ENCODE peak calls at places on chromosomes 6 and 20, in six cellular contexts. One of them, this sample, is unnamed.
A peak's percentile ranks its signal among the peaks of the same experiment; 100 is the strongest.

GRCh38 chr6:139064981-139065665 is 36.6 kb downstream of the ABRACL start:
- DNase-seq in stimulated activated CD4-positive, alpha-beta T cell treated with anti-CD3 and anti-CD28 coated beads, Interleukin-1b, Interleukin-23, amount 100 ng/mL, for 1 hour: no peak
- DNase-seq in NCI-H510A: no peak
- DNase-seq in NCI-H1105 treated with DMSO at 0.1 percent for 48 hours: no peak
- DNase-seq in stomach: no peak
- DNase-seq in AG09309: no peak
- DNase-seq in this sample: no peak

GRCh38 chr20:2736441-2736840 is 43.9 kb downstream of the EBF4 start:
- DNase-seq in stomach: no peak
- DNase-seq in NCI-H1105 treated with DMSO at 0.1 percent for 48 hours: no peak
- DNase-seq in NCI-H510A: no peak
- DNase-seq in stimulated activated CD4-positive, alpha-beta T cell treated with anti-CD3 and anti-CD28 coated beads, Interleukin-1b, Interleukin-23, amount 100 ng/mL, for 1 hour: no peak
- DNase-seq in AG09309: no peak
- DNase-seq in this sample: no peak

GRCh38 chr20:41638459-41638858 is 20.3 kb upstream of the CHD6 start:
- DNase-seq in stimulated activated CD4-positive, alpha-beta T cell treated with anti-CD3 and anti-CD28 coated beads, Interleukin-1b, Interleukin-23, amount 100 ng/mL, for 1 hour: no peak
- DNase-seq in AG09309: no peak
- DNase-seq in NCI-H510A: no peak
- DNase-seq in NCI-H1105 treated with DMSO at 0.1 percent for 48 hours: no peak
- DNase-seq in stomach: no peak
- DNase-seq in this sample: no peak

GRCh38 chr6:80143312-80143960 is 37.0 kb downstream of the BCKDHB start:
- DNase-seq in stimulated activated CD4-positive, alpha-beta T cell treated with anti-CD3 and anti-CD28 coated beads, Interleukin-1b, Interleukin-23, amount 100 ng/mL, for 1 hour: no peak
- DNase-seq in NCI-H510A: no peak
- DNase-seq in AG09309: peak; percentile 68
- DNase-seq in NCI-H1105 treated with DMSO at 0.1 percent for 48 hours: peak; percentile 70
- DNase-seq in stomach: peak; percentile 78
- DNase-seq in this sample: no peak

GRCh38 chr6:135193221-135193620 is 12.1 kb downstream of the MYB start:
- DNase-seq in stomach: no peak
- DNase-seq in NCI-H510A: no peak
- DNase-seq in NCI-H1105 treated with DMSO at 0.1 percent for 48 hours: no peak
- DNase-seq in stimulated activated CD4-positive, alpha-beta T cell treated with anti-CD3 and anti-CD28 coated beads, Interleukin-1b, Interleukin-23, amount 100 ng/mL, for 1 hour: no peak
- DNase-seq in AG09309: no peak
- DNase-seq in this sample: no peak

GRCh38 chr6:165243801-165244200 is 65.6 kb downstream of the C6orf118 start:
- DNase-seq in NCI-H1105 treated with DMSO at 0.1 percent for 48 hours: no peak
- DNase-seq in AG09309: no peak
- DNase-seq in stomach: no peak
- DNase-seq in NCI-H510A: no peak
- DNase-seq in stimulated activated CD4-positive, alpha-beta T cell treated with anti-CD3 and anti-CD28 coated beads, Interleukin-1b, Interleukin-23, amount 100 ng/mL, for 1 hour: no peak
- DNase-seq in this sample: no peak

GRCh38 chr6:134247271-134247833 is 70.6 kb downstream of the SGK1 start:
- DNase-seq in AG09309: no peak
- DNase-seq in stimulated activated CD4-positive, alpha-beta T cell treated with anti-CD3 and anti-CD28 coated beads, Interleukin-1b, Interleukin-23, amount 100 ng/mL, for 1 hour: peak; percentile 25
- DNase-seq in NCI-H1105 treated with DMSO at 0.1 percent for 48 hours: no peak
- DNase-seq in stomach: no peak
- DNase-seq in NCI-H510A: no peak
- DNase-seq in this sample: no peak

GRCh38 chr20:13494019-13494418 is 144.7 kb downstream of the TASP1 start:
- DNase-seq in stomach: no peak
- DNase-seq in stimulated activated CD4-positive, alpha-beta T cell treated with anti-CD3 and anti-CD28 coated beads, Interleukin-1b, Interleukin-23, amount 100 ng/mL, for 1 hour: no peak
- DNase-seq in AG09309: no peak
- DNase-seq in NCI-H510A: no peak
- DNase-seq in NCI-H1105 treated with DMSO at 0.1 percent for 48 hours: no peak
- DNase-seq in this sample: no peak

GRCh38 chr6:51960419-51960818 is 127.0 kb downstream of the PKHD1 start:
- DNase-seq in stimulated activated CD4-positive, alpha-beta T cell treated with anti-CD3 and anti-CD28 coated beads, Interleukin-1b, Interleukin-23, amount 100 ng/mL, for 1 hour: no peak
- DNase-seq in NCI-H1105 treated with DMSO at 0.1 percent for 48 hours: no peak
- DNase-seq in AG09309: no peak
- DNase-seq in stomach: no peak
- DNase-seq in NCI-H510A: no peak
- DNase-seq in this sample: no peak

GRCh38 chr6:20056350-20056992 is 155.8 kb downstream of the MBOAT1 start:
- DNase-seq in AG09309: peak; percentile 25
- DNase-seq in stimulated activated CD4-positive, alpha-beta T cell treated with anti-CD3 and anti-CD28 coated beads, Interleukin-1b, Interleukin-23, amount 100 ng/mL, for 1 hour: no peak
- DNase-seq in NCI-H1105 treated with DMSO at 0.1 percent for 48 hours: peak; percentile 90
- DNase-seq in NCI-H510A: peak; percentile 29
- DNase-seq in stomach: no peak
- DNase-seq in this sample: no peak

GRCh38 chr20:58650181-58650775 is 805 bp upstream of the STX16 start:
- DNase-seq in stimulated activated CD4-positive, alpha-beta T cell treated with anti-CD3 and anti-CD28 coated beads, Interleukin-1b, Interleukin-23, amount 100 ng/mL, for 1 hour: no peak
- DNase-seq in NCI-H1105 treated with DMSO at 0.1 percent for 48 hours: no peak
- DNase-seq in stomach: no peak
- DNase-seq in AG09309: no peak
- DNase-seq in NCI-H510A: no peak
- DNase-seq in this sample: no peak

GRCh38 chr20:38842558-38842981 is 37.1 kb downstream of the PPP1R16B start:
- DNase-seq in NCI-H1105 treated with DMSO at 0.1 percent for 48 hours: no peak
- DNase-seq in AG09309: no peak
- DNase-seq in stimulated activated CD4-positive, alpha-beta T cell treated with anti-CD3 and anti-CD28 coated beads, Interleukin-1b, Interleukin-23, amount 100 ng/mL, for 1 hour: no peak
- DNase-seq in NCI-H510A: no peak
- DNase-seq in stomach: peak; percentile 35
- DNase-seq in this sample: peak; percentile 28

GRCh38 chr6:85580104-85580877 is 13.4 kb downstream of the SNX14 start:
- DNase-seq in AG09309: no peak
- DNase-seq in NCI-H510A: no peak
- DNase-seq in stomach: peak; percentile 45
- DNase-seq in stimulated activated CD4-positive, alpha-beta T cell treated with anti-CD3 and anti-CD28 coated beads, Interleukin-1b, Interleukin-23, amount 100 ng/mL, for 1 hour: no peak
- DNase-seq in NCI-H1105 treated with DMSO at 0.1 percent for 48 hours: no peak
- DNase-seq in this sample: no peak

GRCh38 chr20:62146019-62146755 is 2.6 kb downstream of the SS18L1 start:
- DNase-seq in NCI-H1105 treated with DMSO at 0.1 percent for 48 hours: no peak
- DNase-seq in AG09309: no peak
- DNase-seq in stimulated activated CD4-positive, alpha-beta T cell treated with anti-CD3 and anti-CD28 coated beads, Interleukin-1b, Interleukin-23, amount 100 ng/mL, for 1 hour: no peak
- DNase-seq in stomach: no peak
- DNase-seq in NCI-H510A: no peak
- DNase-seq in this sample: no peak

GRCh38 chr20:1803216-1804128 is 91.7 kb upstream of the SIRPA start:
- DNase-seq in AG09309: no peak
- DNase-seq in NCI-H510A: no peak
- DNase-seq in stomach: peak; percentile 48
- DNase-seq in stimulated activated CD4-positive, alpha-beta T cell treated with anti-CD3 and anti-CD28 coated beads, Interleukin-1b, Interleukin-23, amount 100 ng/mL, for 1 hour: no peak
- DNase-seq in NCI-H1105 treated with DMSO at 0.1 percent for 48 hours: peak; percentile 68
- DNase-seq in this sample: peak; percentile 29

GRCh38 chr6:116287668-116288282 is 8.0 kb upstream of the TSPYL1 start:
- DNase-seq in AG09309: no peak
- DNase-seq in stimulated activated CD4-positive, alpha-beta T cell treated with anti-CD3 and anti-CD28 coated beads, Interleukin-1b, Interleukin-23, amount 100 ng/mL, for 1 hour: no peak
- DNase-seq in NCI-H510A: no peak
- DNase-seq in NCI-H1105 treated with DMSO at 0.1 percent for 48 hours: peak; percentile 76
- DNase-seq in stomach: no peak
- DNase-seq in this sample: no peak

GRCh38 chr20:46237221-46237620 is 71.1 kb downstream of the CDH22 start:
- DNase-seq in stomach: no peak
- DNase-seq in AG09309: no peak
- DNase-seq in NCI-H1105 treated with DMSO at 0.1 percent for 48 hours: no peak
- DNase-seq in NCI-H510A: no peak
- DNase-seq in stimulated activated CD4-positive, alpha-beta T cell treated with anti-CD3 and anti-CD28 coated beads, Interleukin-1b, Interleukin-23, amount 100 ng/mL, for 1 hour: no peak
- DNase-seq in this sample: no peak

GRCh38 chr6:69732640-69733039 is 64.2 kb downstream of the LMBRD1 start:
- DNase-seq in NCI-H1105 treated with DMSO at 0.1 percent for 48 hours: peak; percentile 8
- DNase-seq in NCI-H510A: no peak
- DNase-seq in AG09309: no peak
- DNase-seq in stimulated activated CD4-positive, alpha-beta T cell treated with anti-CD3 and anti-CD28 coated beads, Interleukin-1b, Interleukin-23, amount 100 ng/mL, for 1 hour: no peak
- DNase-seq in stomach: no peak
- DNase-seq in this sample: no peak

GRCh38 chr6:159973951-159974350 is 5.1 kb downstream of the IGF2R start:
- DNase-seq in stomach: no peak
- DNase-seq in NCI-H510A: no peak
- DNase-seq in NCI-H1105 treated with DMSO at 0.1 percent for 48 hours: no peak
- DNase-seq in AG09309: no peak
- DNase-seq in stimulated activated CD4-positive, alpha-beta T cell treated with anti-CD3 and anti-CD28 coated beads, Interleukin-1b, Interleukin-23, amount 100 ng/mL, for 1 hour: no peak
- DNase-seq in this sample: no peak

This sample was measured in esophagus squamous epithelium.